ENCODE peak calls at places on chromosomes 7 and 10, in eight cellular contexts. B is endothelial cell; V is OCI-LY7; L is GM13976; G is CD4-positive, alpha-beta T cell; J is uterus; M is mesothelial cell of epicardium; O is fibroblast of the aortic adventitia. W is an unnamed sample.

GRCh38 chr10:17200885-17201164 is 647 bp downstream of the TRDMT1 start:
- DNase-seq in B (no peak), V (peak; percentile 61), L (no peak), G (peak; percentile 36), J (no peak), M (no peak), O (peak; percentile 54), W (no peak)

GRCh38 chr10:116307450-116307849 is 16.8 kb upstream of the CCDC172 start:
- DNase-seq in B (no peak), V (no peak), L (no peak), G (no peak), J (no peak), M (no peak), O (no peak), W (no peak)

GRCh38 chr10:107616463-107617131 is 452.1 kb upstream of the SORCS1 start:
- DNase-seq in B (no peak), V (no peak), L (no peak), G (no peak), J (no peak), M (no peak), O (peak; percentile 10), W (no peak)

GRCh38 chr7:36300696-36301350 is 88.8 kb upstream of the ANLN start:
- DNase-seq in B (no peak), V (no peak), L (no peak), G (no peak), J (no peak), M (no peak), O (no peak), W (no peak)

GRCh38 chr7:127912901-127913300 is 118.3 kb downstream of the LRRC4 start:
- DNase-seq in B (no peak), V (no peak), L (no peak), G (no peak), J (no peak), M (no peak), O (no peak), W (no peak)

GRCh38 chr10:11381023-11381422 is 230.4 kb downstream of the USP6NL start:
- DNase-seq in B (no peak), V (no peak), L (no peak), G (no peak), J (no peak), M (no peak), O (no peak), W (no peak)

GRCh38 chr10:50653142-50653541 is 29.4 kb upstream of the SGMS1 start:
- DNase-seq in B (no peak), V (peak; percentile 70), L (peak; percentile 17), G (no peak), J (no peak), M (no peak), O (peak; percentile 60), W (no peak)

GRCh38 chr7:44769381-44770209 is 20.9 kb downstream of the ZMIZ2 start:
- DNase-seq in B (no peak), V (no peak), L (peak; percentile 77), G (no peak), J (no peak), M (no peak), O (peak; percentile 73), W (no peak)

GRCh38 chr7:36192050-36192824 is 39.2 kb downstream of the EEPD1 start:
- DNase-seq in B (no peak), V (peak; percentile 65), L (no peak), G (no peak), J (no peak), M (no peak), O (peak; percentile 44), W (no peak)

GRCh38 chr10:98425511-98426352 is 10.8 kb upstream of the PYROXD2 start:
- DNase-seq in B (peak; percentile 67), V (peak; percentile 63), L (peak; percentile 79), G (peak; percentile 22), J (no peak), M (no peak), O (peak; percentile 35), W (no peak)

GRCh38 chr10:121947931-121948330 is 20.1 kb upstream of the ATE1 start:
- DNase-seq in B (no peak), V (no peak), L (no peak), G (no peak), J (no peak), M (no peak), O (no peak), W (no peak)

GRCh38 chr7:146067880-146068279 is 48.7 kb upstream of the CNTNAP2 start:
- DNase-seq in B (no peak), V (no peak), L (no peak), G (no peak), J (no peak), M (no peak), O (no peak), W (no peak)

GRCh38 chr10:88932539-88933256 is 19.9 kb downstream of the ACTA2 start:
- DNase-seq in B (peak; percentile 23), V (peak; percentile 85), L (peak; percentile 29), G (peak; percentile 19), J (peak; percentile 51), M (peak; percentile 57), O (peak; percentile 91), W (no peak)

GRCh38 chr10:77416327-77417135 is 221.1 kb downstream of the KCNMA1 start:
- DNase-seq in B (no peak), V (no peak), L (no peak), G (no peak), J (no peak), M (no peak), O (peak; percentile 88), W (no peak)

GRCh38 chr7:136400877-136401276 is 423.7 kb upstream of the MTPN start:
- DNase-seq in B (no peak), V (no peak), L (no peak), G (no peak), J (no peak), M (no peak), O (no peak), W (no peak)

GRCh38 chr10:130231211-130231850 is 95.1 kb downstream of the GLRX3 start:
- DNase-seq in B (no peak), V (no peak), L (no peak), G (no peak), J (no peak), M (no peak), O (no peak), W (no peak)

GRCh38 chr10:130230036-130230435 is 93.8 kb downstream of the GLRX3 start:
- DNase-seq in B (no peak), V (no peak), L (no peak), G (no peak), J (no peak), M (no peak), O (no peak), W (no peak)

GRCh38 chr10:130230611-130231010 is 94.4 kb downstream of the GLRX3 start:
- DNase-seq in B (no peak), V (no peak), L (no peak), G (no peak), J (no peak), M (no peak), O (no peak), W (no peak)

GRCh38 chr10:130226012-130226411 is 89.8 kb downstream of the GLRX3 start:
- DNase-seq in B (no peak), V (no peak), L (no peak), G (no peak), J (no peak), M (no peak), O (no peak), W (no peak)

DNA sequence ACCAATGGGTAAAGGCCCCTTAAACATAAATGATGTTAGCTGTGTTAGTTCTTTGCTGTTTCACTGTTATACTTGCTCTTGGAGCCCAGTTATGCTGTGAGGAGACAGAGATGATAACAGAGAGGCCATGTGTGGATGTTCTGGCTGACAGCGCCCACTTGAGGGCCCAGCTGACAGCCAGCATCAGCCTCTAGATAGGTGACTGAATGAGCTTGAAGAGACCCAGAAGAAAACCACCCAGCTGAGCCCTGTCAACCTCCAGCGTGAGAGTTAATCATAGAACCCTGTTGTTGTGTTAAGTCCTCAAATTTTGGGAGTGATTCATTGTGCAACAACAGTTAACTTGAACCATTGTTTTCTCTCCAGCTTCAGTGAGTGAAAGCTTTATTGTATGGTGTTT is 91.7 kb downstream of the GLRX3 start:
- DNase-seq in B (no peak), V (no peak), L (no peak), G (no peak), J (no peak), M (no peak), O (no peak), W (no peak)
- TF ChIP-seq CTCF in B (no peak), V (no peak), L (no peak), G (no peak), J (no peak), M (no peak), O (no peak), W (no peak)

GRCh38 chr7:74002474-74003017 is 25.4 kb upstream of the ELN start:
- DNase-seq in B (no peak), V (no peak), L (no peak), G (no peak), J (peak; percentile 41), M (no peak), O (peak; percentile 52), W (no peak)
- TF ChIP-seq CTCF in B (no peak), V (no peak), L (no peak), G (no peak), J (no peak), M (no peak), O (no peak), W (no peak)

GRCh38 chr7:104878577-104878976 is 135.4 kb upstream of the KMT2E start:
- DNase-seq in B (no peak), V (no peak), L (no peak), G (no peak), J (no peak), M (no peak), O (no peak), W (no peak)
- TF ChIP-seq CTCF in B (no peak), V (no peak), L (no peak), G (no peak), J (no peak), M (no peak), O (no peak), W (no peak)

GRCh38 chr10:68576118-68576517 is 16.0 kb downstream of the TET1 start:
- DNase-seq in B (no peak), V (no peak), L (no peak), G (no peak), J (no peak), M (no peak), O (no peak), W (no peak)
- TF ChIP-seq CTCF in B (peak; percentile 21), V (peak; percentile 30), L (no peak), G (no peak), J (no peak), M (peak; percentile 18), O (no peak), W (peak; percentile 44)

GRCh38 chr10:68083953-68084352 is 8.9 kb upstream of the HERC4 start:
- DNase-seq in B (no peak), V (no peak), L (no peak), G (no peak), J (no peak), M (no peak), O (no peak), W (no peak)

GRCh38 chr10:68081916-68082315 is 6.8 kb upstream of the HERC4 start:
- DNase-seq in B (no peak), V (no peak), L (no peak), G (no peak), J (no peak), M (no peak), O (no peak), W (no peak)

GRCh38 chr10:68080853-68081431 is 5.9 kb upstream of the HERC4 start:
- DNase-seq in B (no peak), V (no peak), L (no peak), G (no peak), J (no peak), M (no peak), O (no peak), W (no peak)

GRCh38 chr10:68086011-68086410 is 10.9 kb upstream of the HERC4 start:
- DNase-seq in B (no peak), V (no peak), L (no peak), G (no peak), J (no peak), M (no peak), O (no peak), W (no peak)

GRCh38 chr10:68082815-68083395 is 7.8 kb upstream of the HERC4 start:
- DNase-seq in B (no peak), V (no peak), L (no peak), G (no peak), J (no peak), M (no peak), O (peak; percentile 73), W (no peak)
- TF ChIP-seq CTCF in B (peak; percentile 18), V (peak; percentile 55), L (peak; percentile 15), G (no peak), J (no peak), M (peak; percentile 34), O (peak; percentile 51), W (peak; percentile 30)